ENCODE peak calls at places on chromosomes 6 and 20, in four cellular contexts. M is fibroblast of lung; B is ovary; C is CD4-positive, alpha-beta memory T cell. L is an unnamed sample.

GRCh38 chr6:26124550-26125014 is 37.4 kb downstream of the HFE start:
- DNase-seq in B (no peak), C (peak; percentile 57), M (peak; percentile 8), L (no peak)

GRCh38 chr6:119158057-119158848 is 79.8 kb upstream of the FAM184A start:
- DNase-seq in M (peak; percentile 82), B (no peak), C (no peak), L (peak; percentile 69)

GRCh38 chr6:150028799-150029198 is 3.5 kb upstream of the RAET1L start:
- DNase-seq in M (no peak), B (no peak), C (no peak), L (no peak)

GRCh38 chr6:25173951-25174474 is 105.2 kb upstream of the CARMIL1 start:
- DNase-seq in C (no peak), M (peak; percentile 99), B (no peak), L (no peak)

GRCh38 chr20:35007413-35007812 is 51.7 kb downstream of the MYH7B start:
- DNase-seq in C (no peak), M (no peak), B (peak; percentile 5), L (peak; percentile 38)

GRCh38 chr6:33372532-33373123 is 19.0 kb upstream of the KIFC1 start:
- DNase-seq in B (no peak), C (no peak), M (no peak), L (no peak)

GRCh38 chr6:136403166-136403980 is 113.7 kb upstream of the BCLAF1 start:
- DNase-seq in M (peak; percentile 96), B (no peak), C (no peak), L (no peak)

GRCh38 chr20:815914-816606 is 17.5 kb upstream of the FAM110A start:
- DNase-seq in B (peak; percentile 53), M (peak; percentile 53), C (peak; percentile 64), L (peak; percentile 43)

GRCh38 chr20:46118481-46119020 is 437 bp downstream of the CD40 start:
- DNase-seq in B (peak; percentile 57), M (no peak), C (no peak), L (peak; percentile 54)

GRCh38 chr6:89680150-89680549 is 41.6 kb upstream of the LYRM2 start:
- DNase-seq in M (no peak), B (no peak), C (no peak), L (no peak)

GRCh38 chr6:114452785-114453401 is 110.1 kb upstream of the HS3ST5 start:
- DNase-seq in B (no peak), M (no peak), C (no peak), L (no peak)

GRCh38 chr20:58907481-58908137 is 55.1 kb downstream of the GNAS start:
- DNase-seq in C (peak; percentile 75), M (peak; percentile 100), B (peak; percentile 90), L (peak; percentile 88)

GRCh38 chr20:40307937-40308478 is 381.0 kb downstream of the MAFB start:
- DNase-seq in C (no peak), M (no peak), B (no peak), L (peak; percentile 44)

GRCh38 chr6:153787341-153787606 is 251.8 kb upstream of the OPRM1 start:
- DNase-seq in B (no peak), M (no peak), C (no peak), L (no peak)

GRCh38 chr6:44176935-44177509 is 18.4 kb downstream of the CAPN11 start:
- DNase-seq in B (no peak), M (no peak), C (peak; percentile 22), L (no peak)

GRCh38 chr20:46021361-46022359 is 7.4 kb upstream of the SLC12A5 start:
- DNase-seq in B (peak; percentile 27), M (no peak), C (no peak), L (peak; percentile 71)

GRCh38 chr6:167721291-167721690 is 105.4 kb upstream of the AFDN start:
- DNase-seq in B (no peak), M (no peak), C (no peak), L (no peak)

GRCh38 chr6:56992703-56993102 is 37.8 kb downstream of the BEND6 start:
- DNase-seq in C (no peak), M (no peak), B (no peak), L (no peak)

GRCh38 chr6:23145801-23146200 is 576.4 kb downstream of the HDGFL1 start:
- DNase-seq in B (no peak), C (no peak), M (peak; percentile 29), L (no peak)

GRCh38 chr6:2524090-2524489 is 226.6 kb downstream of the MYLK4 start:
- DNase-seq in M (no peak), B (no peak), C (no peak), L (no peak)

GRCh38 chr6:41257369-41258195 is 28.9 kb downstream of the TREM1 start:
- DNase-seq in C (no peak), B (peak; percentile 49), M (peak; percentile 69), L (no peak)

GRCh38 chr20:6636209-6637159 is 131.0 kb upstream of the BMP2 start:
- DNase-seq in B (no peak), M (peak; percentile 87), C (no peak), L (no peak)

GRCh38 chr6:81120280-81120679 is 632.2 kb downstream of the TENT5A start:
- DNase-seq in B (no peak), M (no peak), C (no peak), L (no peak)

GRCh38 chr20:35049776-35050352 is 42.7 kb downstream of the TRPC4AP start:
- DNase-seq in B (no peak), C (no peak), M (no peak), L (no peak)

GRCh38 chr6:90131614-90132423 is 164.8 kb downstream of the BACH2 start:
- DNase-seq in C (no peak), M (peak; percentile 84), B (no peak), L (peak; percentile 61)

DNA sequence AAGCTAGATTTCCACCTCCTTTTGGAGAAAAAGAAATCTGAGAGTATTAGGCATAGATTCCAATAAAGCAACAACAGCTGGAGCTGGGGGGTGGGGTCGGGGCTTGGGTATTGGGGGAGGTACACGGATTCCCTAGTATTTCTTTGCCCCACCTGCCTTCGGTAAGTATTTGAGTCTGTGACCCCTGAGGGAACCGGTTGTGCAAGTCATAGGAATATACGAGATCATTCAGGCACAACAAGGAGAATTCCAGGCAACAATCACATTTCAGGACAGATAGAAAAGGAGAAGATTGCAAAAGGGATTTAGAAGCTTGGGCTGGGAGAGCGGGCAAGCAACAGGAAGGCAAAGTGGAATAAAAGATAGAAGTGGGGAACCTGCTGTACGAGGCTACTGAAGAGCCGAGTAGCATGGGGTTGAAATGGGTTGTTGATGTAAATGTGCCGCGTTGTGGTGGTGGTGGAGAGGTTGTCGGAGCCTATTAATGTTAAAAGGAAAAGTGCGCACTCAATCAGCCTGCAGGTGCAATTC is 148.9 kb downstream of the BCAS1 start:
- DNase-seq in M (no peak), C (no peak), B (no peak), L (no peak)
- H3K27ac ChIP-seq in M (no peak overlapping the region), C (no peak overlapping the region), B (no peak overlapping the region), L (no peak overlapping the region)

DNA sequence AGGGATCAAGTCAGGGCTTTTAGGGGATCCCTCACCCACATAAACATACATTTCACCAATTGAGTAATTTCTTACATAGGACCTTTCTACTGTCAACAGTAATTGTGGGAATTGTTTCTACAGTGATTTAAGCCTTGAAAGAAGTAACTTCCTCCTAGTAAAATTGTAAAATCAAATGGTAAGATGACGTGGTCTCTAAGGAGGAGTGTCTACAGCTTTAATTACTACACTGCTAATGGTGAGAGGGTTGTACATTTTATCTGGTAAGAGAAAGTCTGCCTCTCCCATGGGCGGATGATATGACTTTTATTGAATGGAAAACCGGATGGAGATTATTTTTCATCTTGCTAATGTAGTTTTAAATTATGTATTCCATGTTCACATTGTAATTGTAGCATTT is 98.0 kb downstream of the RPP40 start:
- DNase-seq in M (no peak), B (no peak), C (no peak), L (no peak)
- H3K27me3 ChIP-seq in M (no peaks in the 10 kb centered on the region), B (no peaks in the 10 kb centered on the region), C (no peaks in the 10 kb centered on the region), L (no peaks in the 10 kb centered on the region)

DNA sequence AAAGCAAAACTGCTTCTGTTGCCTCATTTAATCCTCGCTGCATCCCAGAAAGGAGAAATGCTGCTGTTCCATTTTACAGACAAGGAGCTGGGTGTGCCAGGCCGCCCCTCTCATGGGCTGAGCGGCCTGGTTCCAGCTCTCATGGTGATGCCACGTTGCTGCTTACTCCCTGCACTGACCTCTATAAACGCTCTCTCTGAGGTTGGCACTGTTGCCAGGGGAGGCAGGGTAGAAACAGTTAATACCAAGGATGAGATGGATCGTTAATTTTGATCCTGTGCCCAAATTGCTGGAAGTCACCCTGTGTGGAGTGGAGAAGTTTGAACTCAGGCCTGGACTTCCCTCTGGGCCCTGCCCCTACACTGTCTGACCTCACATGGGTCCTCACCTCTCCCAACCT is 25.6 kb downstream of the SIRPA start:
- DNase-seq in C (no peak), M (no peak), B (no peak), L (no peak)
- H3K4me1 ChIP-seq in C (no peaks in the 10 kb centered on the region), M (no peaks in the 10 kb centered on the region), B (no peaks in the 10 kb centered on the region), L (peaks cover 3% of the 10 kb centered on the region)

GRCh38 chr6:43119456-43119855 is 43.3 kb downstream of the PTK7 start:
- DNase-seq in B (no peak), M (peak; percentile 77), C (no peak), L (no peak)

GRCh38 chr6:43123691-43124314 is 47.3 kb upstream of the SRF start:
- DNase-seq in B (no peak), M (no peak), C (no peak), L (no peak)

GRCh38 chr6:43120101-43120730 is 44.1 kb downstream of the PTK7 start:
- DNase-seq in M (no peak), C (no peak), B (no peak), L (no peak)

GRCh38 chr6:43122146-43122545 is 46.0 kb downstream of the PTK7 start:
- DNase-seq in B (no peak), C (no peak), M (no peak), L (no peak)

DNA sequence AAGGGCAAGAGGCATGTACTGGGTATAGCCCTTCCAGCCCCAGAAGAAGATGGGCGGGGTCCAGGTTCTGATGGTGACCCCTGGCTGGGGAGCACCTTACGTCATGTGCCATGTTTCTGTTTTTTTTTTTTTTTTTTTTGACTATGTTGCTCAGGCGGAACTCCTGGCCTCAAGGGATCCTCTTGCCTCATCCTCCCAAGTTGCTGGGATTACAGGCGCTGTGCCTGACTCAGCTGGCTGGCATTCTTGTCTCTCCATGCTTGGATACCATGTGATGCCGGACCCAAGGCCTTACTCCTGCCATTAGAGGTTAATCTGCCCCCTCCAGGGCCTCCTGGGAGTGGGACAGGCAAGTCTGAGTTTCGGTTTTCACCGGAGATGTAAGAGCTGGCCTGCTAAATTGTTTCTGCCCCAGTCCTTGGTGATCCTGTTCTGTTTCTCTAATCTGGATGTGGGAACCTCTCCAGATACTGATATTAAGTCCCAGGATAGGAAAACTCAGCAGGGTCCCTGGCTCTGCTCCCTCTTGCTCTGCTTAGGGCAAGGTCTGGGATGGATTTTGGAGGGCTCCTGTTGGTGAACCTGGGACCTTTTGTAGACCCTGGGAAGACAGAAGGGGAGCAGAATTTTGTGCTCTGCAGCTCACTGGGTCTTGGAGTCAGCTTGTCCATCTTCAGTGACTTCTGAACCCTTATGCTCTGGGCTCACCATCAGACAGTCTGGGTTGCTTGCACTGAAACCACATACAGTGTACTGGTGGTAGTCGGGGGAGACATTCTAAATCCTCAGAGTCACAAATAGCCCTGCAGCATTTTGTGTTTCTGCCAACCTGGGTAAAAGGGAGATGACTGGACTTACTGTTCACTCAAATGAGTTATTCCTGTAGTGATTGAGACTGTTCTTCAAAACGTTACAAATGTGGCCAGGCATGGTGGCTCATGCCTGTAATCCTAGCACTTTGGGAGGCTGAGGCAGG is 45.1 kb downstream of the PTK7 start:
- DNase-seq in B (peak; percentile 76), C (no peak), M (peak; percentile 98), L (peak; percentile 87)
- H3K27ac ChIP-seq in B (no peak overlapping the region), C (no peak overlapping the region), M (peak overlapping the region; percentile 94), L (peak overlapping the region; percentile 39)

GRCh38 chr6:169252805-169253189 is 849 bp downstream of the THBS2 start:
- DNase-seq in B (no peak), C (no peak), M (peak; percentile 41), L (no peak)
- H3K27me3 ChIP-seq in B (no peaks in the 10 kb centered on the region), C (peaks cover 22% of the 10 kb centered on the region), M (peaks cover 4% of the 10 kb centered on the region), L (no peaks in the 10 kb centered on the region)